ENCODE peak calls at places on chromosomes 12 and 14, in seven cellular contexts. One of them, this sample, is unnamed.

GRCh38 chr14:93536945-93537344 is 106.2 kb downstream of the UNC79 start:
- DNase-seq in A549: peak; percentile 6
- DNase-seq in psoas muscle: no peak
- DNase-seq in aorta: no peak
- DNase-seq in ovary: no peak
- DNase-seq in IMR-90: no peak
- DNase-seq in WERI-Rb-1: peak; percentile 44
- DNase-seq in this sample: no peak

GRCh38 chr12:129753596-129753995 is 150.2 kb downstream of the TMEM132D start:
- DNase-seq in A549: no peak
- DNase-seq in psoas muscle: no peak
- DNase-seq in aorta: no peak
- DNase-seq in ovary: no peak
- DNase-seq in IMR-90: no peak
- DNase-seq in WERI-Rb-1: no peak
- DNase-seq in this sample: no peak

GRCh38 chr12:7110661-7111060 is 1.6 kb upstream of the C1RL start:
- DNase-seq in A549: no peak
- DNase-seq in psoas muscle: no peak
- DNase-seq in aorta: no peak
- DNase-seq in ovary: no peak
- DNase-seq in IMR-90: no peak
- DNase-seq in WERI-Rb-1: no peak
- DNase-seq in this sample: no peak

GRCh38 chr12:102883204-102883799 is 33.7 kb downstream of the PAH start:
- DNase-seq in A549: peak; percentile 58
- DNase-seq in psoas muscle: peak; percentile 38
- DNase-seq in aorta: peak; percentile 83
- DNase-seq in ovary: peak; percentile 59
- DNase-seq in IMR-90: no peak
- DNase-seq in WERI-Rb-1: peak; percentile 79
- DNase-seq in this sample: peak; percentile 20

GRCh38 chr12:15563683-15564082 is 225.5 kb downstream of the EPS8 start:
- DNase-seq in A549: no peak
- DNase-seq in psoas muscle: no peak
- DNase-seq in aorta: no peak
- DNase-seq in ovary: no peak
- DNase-seq in IMR-90: peak; percentile 68
- DNase-seq in WERI-Rb-1: no peak
- DNase-seq in this sample: no peak

GRCh38 chr12:119642986-119643385 is 24.9 kb upstream of the PRKAB1 start:
- DNase-seq in A549: no peak
- DNase-seq in psoas muscle: no peak
- DNase-seq in aorta: no peak
- DNase-seq in ovary: no peak
- DNase-seq in IMR-90: no peak
- DNase-seq in WERI-Rb-1: no peak
- DNase-seq in this sample: no peak

GRCh38 chr12:115354007-115354452 is 670.1 kb upstream of the TBX3 start:
- DNase-seq in A549: peak; percentile 85
- DNase-seq in psoas muscle: peak; percentile 68
- DNase-seq in aorta: peak; percentile 84
- DNase-seq in ovary: peak; percentile 74
- DNase-seq in IMR-90: peak; percentile 98
- DNase-seq in WERI-Rb-1: no peak
- DNase-seq in this sample: peak; percentile 18

GRCh38 chr12:79934309-79935020 is 432 bp downstream of the PPP1R12A start:
- DNase-seq in A549: no peak
- DNase-seq in psoas muscle: no peak
- DNase-seq in aorta: no peak
- DNase-seq in ovary: peak; percentile 47
- DNase-seq in IMR-90: peak; percentile 36
- DNase-seq in WERI-Rb-1: peak; percentile 54
- DNase-seq in this sample: peak; percentile 58

GRCh38 chr14:64720190-64720589 is 16.0 kb downstream of the PLEKHG3 start:
- DNase-seq in A549: peak; percentile 92
- DNase-seq in psoas muscle: no peak
- DNase-seq in aorta: peak; percentile 70
- DNase-seq in ovary: no peak
- DNase-seq in IMR-90: peak; percentile 83
- DNase-seq in WERI-Rb-1: no peak
- DNase-seq in this sample: no peak

GRCh38 chr14:19743256-19743655 is at the start of gene OR4Q3:
- DNase-seq in A549: no peak
- DNase-seq in psoas muscle: no peak
- DNase-seq in aorta: no peak
- DNase-seq in ovary: no peak
- DNase-seq in IMR-90: no peak
- DNase-seq in WERI-Rb-1: no peak
- DNase-seq in this sample: no peak

GRCh38 chr14:31207287-31207745 is 277 bp downstream of the HECTD1 start:
- DNase-seq in A549: no peak
- DNase-seq in psoas muscle: no peak
- DNase-seq in aorta: no peak
- DNase-seq in ovary: no peak
- DNase-seq in IMR-90: no peak
- DNase-seq in WERI-Rb-1: no peak
- DNase-seq in this sample: no peak

GRCh38 chr14:73260574-73260973 is 23.3 kb downstream of the PAPLN start:
- DNase-seq in A549: no peak
- DNase-seq in psoas muscle: no peak
- DNase-seq in aorta: no peak
- DNase-seq in ovary: no peak
- DNase-seq in IMR-90: no peak
- DNase-seq in WERI-Rb-1: no peak
- DNase-seq in this sample: no peak

GRCh38 chr14:77520626-77521025 is 22.0 kb upstream of the ISM2 start:
- DNase-seq in A549: no peak
- DNase-seq in psoas muscle: no peak
- DNase-seq in aorta: no peak
- DNase-seq in ovary: no peak
- DNase-seq in IMR-90: no peak
- DNase-seq in WERI-Rb-1: no peak
- DNase-seq in this sample: no peak

DNA sequence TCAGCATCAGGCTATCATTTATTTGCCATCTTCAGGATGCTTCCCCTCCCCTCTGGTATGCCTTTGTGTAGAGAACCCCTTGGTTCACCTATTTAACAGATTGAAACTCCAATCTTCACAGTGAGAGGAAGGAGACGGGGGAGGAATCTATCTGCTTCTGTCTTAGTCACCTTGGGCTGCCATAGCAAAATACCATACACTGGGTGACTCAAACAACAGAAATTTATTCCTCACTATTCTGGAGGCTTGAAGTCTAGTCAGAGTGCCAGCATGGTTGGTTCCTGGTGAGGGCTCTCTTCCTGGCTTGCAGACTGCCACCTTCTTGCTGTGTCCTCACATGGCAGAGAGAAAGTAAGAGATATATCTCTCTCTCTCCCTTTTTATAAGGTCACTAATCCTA is 13.5 kb upstream of the EML1 start:
- DNase-seq in A549: peak; percentile 56
- DNase-seq in psoas muscle: no peak
- DNase-seq in aorta: no peak
- DNase-seq in ovary: no peak
- DNase-seq in IMR-90: peak; percentile 76
- DNase-seq in WERI-Rb-1: no peak
- DNase-seq in this sample: no peak
- H3K27ac ChIP-seq in A549: peak overlapping the region; percentile 60
- H3K27ac ChIP-seq in psoas muscle: no peak overlapping the region
- H3K27ac ChIP-seq in aorta: no peak overlapping the region
- H3K27ac ChIP-seq in ovary: no peak overlapping the region
- H3K27ac ChIP-seq in IMR-90: no peak overlapping the region
- H3K27ac ChIP-seq in WERI-Rb-1: no peak overlapping the region
- H3K27ac ChIP-seq in this sample: no peak overlapping the region

DNA sequence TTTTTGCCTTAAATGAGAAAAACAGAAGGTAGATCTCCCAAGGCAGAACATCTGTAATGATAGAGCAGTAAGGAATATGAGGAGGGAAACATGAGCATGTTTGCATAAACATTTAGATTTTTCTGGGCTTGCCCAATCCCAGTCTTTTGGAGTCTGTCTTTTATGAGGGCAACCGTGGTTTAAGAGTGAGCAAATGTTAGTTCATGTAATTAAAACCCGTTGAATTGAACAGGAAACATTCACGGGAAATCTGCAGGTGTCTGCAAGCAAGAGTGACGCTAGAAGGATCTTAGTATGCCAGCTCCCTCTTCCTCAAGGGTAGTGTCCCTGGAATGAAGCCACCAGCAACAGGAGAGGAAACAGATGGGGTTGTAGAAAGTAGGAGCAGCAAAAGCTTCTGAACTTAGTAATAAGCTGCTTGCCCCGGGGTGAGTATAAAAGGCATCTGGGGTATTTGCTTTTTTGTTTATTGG is 79.4 kb downstream of the ARF6 start:
- DNase-seq in A549: peak; percentile 66
- DNase-seq in psoas muscle: no peak
- DNase-seq in aorta: no peak
- DNase-seq in ovary: no peak
- DNase-seq in IMR-90: peak; percentile 74
- DNase-seq in WERI-Rb-1: peak; percentile 29
- DNase-seq in this sample: no peak
- H3K4me3 ChIP-seq in A549: peak overlapping the region; percentile 2
- H3K4me3 ChIP-seq in psoas muscle: peak overlapping the region; percentile 35
- H3K4me3 ChIP-seq in aorta: no peak overlapping the region
- H3K4me3 ChIP-seq in ovary: no peak overlapping the region
- H3K4me3 ChIP-seq in IMR-90: peak overlapping the region; percentile 33
- H3K4me3 ChIP-seq in WERI-Rb-1: peak overlapping the region; percentile 14
- H3K4me3 ChIP-seq in this sample: no peak overlapping the region

GRCh38 chr12:58302487-58303011 is 361.2 kb downstream of the ATP23 start:
- DNase-seq in A549: peak; percentile 42
- DNase-seq in psoas muscle: no peak
- DNase-seq in aorta: no peak
- DNase-seq in ovary: no peak
- DNase-seq in IMR-90: no peak
- DNase-seq in WERI-Rb-1: peak; percentile 78
- DNase-seq in this sample: peak; percentile 4
- H3K27ac ChIP-seq in A549: peak overlapping the region; percentile 54
- H3K27ac ChIP-seq in psoas muscle: no peak overlapping the region
- H3K27ac ChIP-seq in aorta: no peak overlapping the region
- H3K27ac ChIP-seq in ovary: no peak overlapping the region
- H3K27ac ChIP-seq in IMR-90: no peak overlapping the region
- H3K27ac ChIP-seq in WERI-Rb-1: peak overlapping the region; percentile 53
- H3K27ac ChIP-seq in this sample: no peak overlapping the region

GRCh38 chr14:101153691-101154090 is 250.2 kb upstream of the RTL1 start:
- DNase-seq in A549: no peak
- DNase-seq in psoas muscle: no peak
- DNase-seq in aorta: no peak
- DNase-seq in ovary: no peak
- DNase-seq in IMR-90: no peak
- DNase-seq in WERI-Rb-1: no peak
- DNase-seq in this sample: no peak

GRCh38 chr14:101151930-101152310 is 248.4 kb upstream of the RTL1 start:
- DNase-seq in A549: no peak
- DNase-seq in psoas muscle: no peak
- DNase-seq in aorta: no peak
- DNase-seq in ovary: no peak
- DNase-seq in IMR-90: no peak
- DNase-seq in WERI-Rb-1: no peak
- DNase-seq in this sample: no peak

GRCh38 chr14:101150010-101150409 is 246.5 kb upstream of the RTL1 start:
- DNase-seq in A549: no peak
- DNase-seq in psoas muscle: no peak
- DNase-seq in aorta: no peak
- DNase-seq in ovary: no peak
- DNase-seq in IMR-90: no peak
- DNase-seq in WERI-Rb-1: no peak
- DNase-seq in this sample: no peak

GRCh38 chr14:101152855-101153254 is 249.3 kb upstream of the RTL1 start:
- DNase-seq in A549: no peak
- DNase-seq in psoas muscle: no peak
- DNase-seq in aorta: no peak
- DNase-seq in ovary: no peak
- DNase-seq in IMR-90: no peak
- DNase-seq in WERI-Rb-1: no peak
- DNase-seq in this sample: no peak

DNA sequence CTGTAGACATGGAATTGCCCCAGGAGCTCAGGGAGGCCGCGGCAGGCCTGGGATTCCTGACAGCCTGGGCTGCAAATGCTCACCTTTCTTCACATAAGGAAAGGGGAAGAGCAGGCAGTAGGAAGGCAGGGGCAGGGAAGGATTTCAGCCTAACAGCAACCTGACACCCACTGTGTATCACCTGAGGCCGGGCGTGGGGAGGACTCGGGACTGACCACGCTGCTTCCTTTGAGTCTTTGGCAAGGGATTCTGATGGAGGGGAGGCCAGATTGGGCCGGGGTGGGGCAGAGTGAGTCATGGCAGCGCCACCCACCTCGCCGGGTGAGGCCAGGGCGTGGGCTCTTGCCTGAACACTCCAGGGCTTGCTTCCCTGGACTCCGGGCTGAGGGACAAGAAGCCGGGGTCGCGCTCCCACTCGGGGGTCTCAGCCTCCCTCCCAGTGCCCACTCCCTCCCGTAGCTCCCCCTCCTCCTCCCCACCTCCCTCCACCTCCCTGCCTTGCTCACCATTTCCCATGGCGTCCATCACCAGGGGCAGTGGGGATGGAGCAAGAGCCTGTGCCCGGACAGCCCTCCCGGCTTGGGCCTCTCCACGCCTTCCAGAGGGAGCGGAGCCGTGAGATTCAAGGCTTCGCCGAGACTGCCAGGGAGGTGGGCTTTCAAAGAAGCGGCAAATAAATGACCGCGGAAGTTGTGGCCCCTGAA is 247.9 kb upstream of the RTL1 start:
- DNase-seq in A549: peak; percentile 51
- DNase-seq in psoas muscle: no peak
- DNase-seq in aorta: no peak
- DNase-seq in ovary: no peak
- DNase-seq in IMR-90: no peak
- DNase-seq in WERI-Rb-1: no peak
- DNase-seq in this sample: no peak
- H3K4me3 ChIP-seq in A549: no peak overlapping the region
- H3K4me3 ChIP-seq in psoas muscle: no peak overlapping the region
- H3K4me3 ChIP-seq in aorta: no peak overlapping the region
- H3K4me3 ChIP-seq in ovary: no peak overlapping the region
- H3K4me3 ChIP-seq in IMR-90: no peak overlapping the region
- H3K4me3 ChIP-seq in WERI-Rb-1: no peak overlapping the region
- H3K4me3 ChIP-seq in this sample: no peak overlapping the region

GRCh38 chr12:124857921-124858461 is 5.7 kb downstream of the SCARB1 start:
- DNase-seq in A549: no peak
- DNase-seq in psoas muscle: no peak
- DNase-seq in aorta: no peak
- DNase-seq in ovary: no peak
- DNase-seq in IMR-90: no peak
- DNase-seq in WERI-Rb-1: no peak
- DNase-seq in this sample: no peak

GRCh38 chr12:124855275-124855957 is 8.2 kb downstream of the SCARB1 start:
- DNase-seq in A549: no peak
- DNase-seq in psoas muscle: no peak
- DNase-seq in aorta: no peak
- DNase-seq in ovary: peak; percentile 62
- DNase-seq in IMR-90: no peak
- DNase-seq in WERI-Rb-1: no peak
- DNase-seq in this sample: no peak

GRCh38 chr12:124856842-124857178 is 6.9 kb downstream of the SCARB1 start:
- DNase-seq in A549: no peak
- DNase-seq in psoas muscle: no peak
- DNase-seq in aorta: no peak
- DNase-seq in ovary: no peak
- DNase-seq in IMR-90: no peak
- DNase-seq in WERI-Rb-1: no peak
- DNase-seq in this sample: no peak

GRCh38 chr12:124854637-124855184 is 9.0 kb downstream of the SCARB1 start:
- DNase-seq in A549: no peak
- DNase-seq in psoas muscle: no peak
- DNase-seq in aorta: no peak
- DNase-seq in ovary: peak; percentile 47
- DNase-seq in IMR-90: no peak
- DNase-seq in WERI-Rb-1: no peak
- DNase-seq in this sample: no peak

GRCh38 chr12:124856132-124856841 is 7.4 kb downstream of the SCARB1 start:
- DNase-seq in A549: no peak
- DNase-seq in psoas muscle: no peak
- DNase-seq in aorta: no peak
- DNase-seq in ovary: no peak
- DNase-seq in IMR-90: no peak
- DNase-seq in WERI-Rb-1: no peak
- DNase-seq in this sample: no peak
- H3K27ac ChIP-seq in A549: no peak overlapping the region
- H3K27ac ChIP-seq in psoas muscle: peak overlapping the region; percentile 79
- H3K27ac ChIP-seq in aorta: no peak overlapping the region
- H3K27ac ChIP-seq in ovary: peak overlapping the region; percentile 84
- H3K27ac ChIP-seq in IMR-90: no peak overlapping the region
- H3K27ac ChIP-seq in WERI-Rb-1: no peak overlapping the region
- H3K27ac ChIP-seq in this sample: no peak overlapping the region

This sample was measured in heart right ventricle.